ENCODE peak calls at places on chromosomes 11 and 22, in nine cellular contexts. O is effector memory CD8-positive, alpha-beta T cell; C is transverse colon; N is GM13977; P is activated effector memory CD4-positive, alpha-beta T cell treated with anti-CD3 and anti-CD28 coated beads, Interleukin-2, amount 50 U/mL, for 16 hours; J is stimulated activated CD4-positive, alpha-beta T cell treated with anti-CD3 and anti-CD28 coated beads, Interleukin-2, amount 100 ng/mL, for 48 hours; W is GM20000; A is NCI-H345; L is T-helper 2 cell. Y is an unnamed sample.

GRCh38 chr22:50252081-50253045 is 1.3 kb upstream of the HDAC10 start:
- DNase-seq in O (peak; percentile 68), C (peak; percentile 84), N (peak; percentile 81), P (peak; percentile 90), J (peak; percentile 57), W (peak; percentile 81), A (peak; percentile 35), L (peak; percentile 55), Y (no peak)

GRCh38 chr11:28417601-28418323 is 309.6 kb downstream of the METTL15 start:
- DNase-seq in O (no peak), C (no peak), N (no peak), P (no peak), J (no peak), W (no peak), A (no peak), L (no peak), Y (no peak)

GRCh38 chr11:2436521-2437031 is 7.7 kb downstream of the TRPM5 start:
- DNase-seq in O (no peak), C (no peak), N (no peak), P (no peak), J (no peak), W (no peak), A (no peak), L (no peak), Y (no peak)

GRCh38 chr22:21679383-21679782 is 13.6 kb downstream of the PPIL2 start:
- DNase-seq in O (no peak), C (no peak), N (no peak), P (no peak), J (no peak), W (no peak), A (no peak), L (no peak), Y (no peak)

GRCh38 chr11:122128146-122128545 is 12.1 kb upstream of the BLID start:
- DNase-seq in O (no peak), C (no peak), N (no peak), P (no peak), J (no peak), W (no peak), A (no peak), L (no peak), Y (no peak)

GRCh38 chr11:36405585-36406367 is 104.3 kb downstream of the TRAF6 start:
- DNase-seq in O (no peak), C (no peak), N (no peak), P (no peak), J (no peak), W (no peak), A (no peak), L (no peak), Y (no peak)

GRCh38 chr11:128157423-128158298 is 429.7 kb downstream of the ETS1 start:
- DNase-seq in O (peak; percentile 69), C (peak; percentile 33), N (peak; percentile 53), P (peak; percentile 71), J (peak; percentile 66), W (peak; percentile 55), A (peak; percentile 55), L (peak; percentile 25), Y (peak; percentile 72)

GRCh38 chr11:87295237-87295636 is 257.5 kb downstream of the TMEM135 start:
- DNase-seq in O (no peak), C (no peak), N (no peak), P (no peak), J (no peak), W (no peak), A (no peak), L (no peak), Y (no peak)

GRCh38 chr11:126081915-126082250 is 19.2 kb upstream of the CDON start:
- DNase-seq in O (no peak), C (no peak), N (no peak), P (no peak), J (no peak), W (no peak), A (no peak), L (no peak), Y (no peak)

GRCh38 chr11:96278039-96278897 is 64.7 kb downstream of the MAML2 start:
- DNase-seq in O (no peak), C (no peak), N (no peak), P (no peak), J (no peak), W (no peak), A (no peak), L (no peak), Y (no peak)

GRCh38 chr22:29151316-29151715 is 54.4 kb upstream of the EMID1 start:
- DNase-seq in O (no peak), C (no peak), N (no peak), P (no peak), J (no peak), W (no peak), A (no peak), L (no peak), Y (no peak)

GRCh38 chr22:39959640-39960447 is at the start of gene TMA7B:
- DNase-seq in O (no peak), C (no peak), N (no peak), P (peak; percentile 78), J (no peak), W (no peak), A (no peak), L (no peak), Y (no peak)

GRCh38 chr11:60838132-60838531 is 3.8 kb upstream of the CCDC86 start:
- DNase-seq in O (no peak), C (no peak), N (no peak), P (no peak), J (no peak), W (no peak), A (no peak), L (no peak), Y (peak; percentile 10)

GRCh38 chr11:65066805-65067291 is 8.5 kb upstream of the NAALADL1 start:
- DNase-seq in O (no peak), C (no peak), N (no peak), P (no peak), J (no peak), W (no peak), A (peak; percentile 85), L (no peak), Y (no peak)

GRCh38 chr11:27720277-27720830 is 20.1 kb upstream of the BDNF start:
- DNase-seq in O (no peak), C (peak; percentile 21), N (peak; percentile 59), P (no peak), J (no peak), W (peak; percentile 73), A (peak; percentile 23), L (no peak), Y (no peak)

GRCh38 chr22:38017939-38018885 is 33.9 kb upstream of the SOX10 start:
- DNase-seq in O (no peak), C (no peak), N (no peak), P (no peak), J (no peak), W (no peak), A (no peak), L (no peak), Y (no peak)

Y was measured in HCT116.